ENCODE peak calls at places on chromosomes 3 and 15, in six cellular contexts. L is mammary epithelial cell, D is ovary, I is body of pancreas, E is DND-41, K is heart left ventricle. C is an unnamed sample.

GRCh38 chr15:92011611-92012367 is 158.3 kb downstream of the SLCO3A1 start:
- DNase-seq in D (no peak), L (peak; percentile 65), E (no peak), K (peak; percentile 66), I (no peak), C (no peak)

GRCh38 chr15:49988766-49989165 is 130.3 kb downstream of the ATP8B4 start:
- DNase-seq in I (no peak), D (no peak), K (no peak), E (no peak), L (no peak), C (no peak)

GRCh38 chr3:186281172-186281571 is 80.9 kb downstream of the DGKG start:
- DNase-seq in E (no peak), K (no peak), I (no peak), L (peak; percentile 39), D (no peak), C (no peak)

GRCh38 chr3:13063225-13063624 is 10.0 kb downstream of the IQSEC1 start:
- DNase-seq in E (no peak), D (no peak), L (no peak), K (no peak), I (no peak), C (no peak)

GRCh38 chr3:8576841-8577553 is 67.6 kb downstream of the SSUH2 start:
- DNase-seq in D (no peak), L (no peak), I (no peak), E (no peak), K (no peak), C (no peak)

GRCh38 chr3:55147856-55148720 is 220.2 kb upstream of the LRTM1 start:
- DNase-seq in L (no peak), E (no peak), D (no peak), K (no peak), I (no peak), C (no peak)

GRCh38 chr3:110727056-110727455 is 344.6 kb upstream of the NECTIN3 start:
- DNase-seq in K (no peak), D (no peak), L (no peak), I (no peak), E (no peak), C (no peak)

GRCh38 chr3:11499144-11499543 is 144.6 kb downstream of the VGLL4 start:
- DNase-seq in K (no peak), L (peak; percentile 87), D (no peak), I (no peak), E (no peak), C (no peak)

GRCh38 chr3:152638707-152639450 is 196.1 kb upstream of the P2RY1 start:
- DNase-seq in L (peak; percentile 78), D (peak; percentile 46), I (peak; percentile 25), K (no peak), E (no peak), C (peak; percentile 81)

GRCh38 chr3:186189492-186189891 is 80.6 kb upstream of the ETV5 start:
- DNase-seq in D (no peak), L (no peak), K (no peak), E (no peak), I (no peak), C (no peak)

GRCh38 chr15:35876762-35877161 is 330.8 kb upstream of the DPH6 start:
- DNase-seq in I (no peak), D (no peak), L (no peak), E (no peak), K (no peak), C (no peak)

GRCh38 chr15:25830844-25831443 is 32.2 kb downstream of the ATP10A start:
- DNase-seq in I (peak; percentile 33), E (no peak), D (no peak), L (no peak), K (no peak), C (peak; percentile 89)

GRCh38 chr3:63067999-63068645 is 192.9 kb upstream of the CADPS start:
- DNase-seq in E (peak; percentile 55), D (no peak), L (peak; percentile 25), I (peak; percentile 16), K (no peak), C (no peak)

GRCh38 chr15:70752142-70752754 is 11.1 kb downstream of the UACA start:
- DNase-seq in E (peak; percentile 26), D (no peak), K (no peak), I (no peak), L (no peak), C (no peak)

GRCh38 chr3:1375145-1375544 is 282.3 kb downstream of the CNTN6 start:
- DNase-seq in L (no peak), I (no peak), K (no peak), E (no peak), D (no peak), C (no peak)

GRCh38 chr3:107521466-107522059 is 1.2 kb upstream of the BBX start:
- DNase-seq in I (no peak), D (no peak), K (no peak), L (no peak), E (no peak), C (no peak)

GRCh38 chr3:40852712-40853111 is 328.0 kb downstream of the ZNF621 start:
- DNase-seq in I (no peak), E (no peak), D (no peak), L (no peak), K (no peak), C (no peak)

GRCh38 chr15:49742381-49742780 is 121.5 kb downstream of the DTWD1 start:
- DNase-seq in I (no peak), E (no peak), D (no peak), K (no peak), L (no peak), C (no peak)

GRCh38 chr3:197811343-197811742 is 20.3 kb downstream of the LRCH3 start:
- DNase-seq in D (no peak), E (no peak), L (peak; percentile 86), K (no peak), I (no peak), C (peak; percentile 75)

GRCh38 chr3:71991051-71991450 is 206.1 kb upstream of the PROK2 start:
- DNase-seq in D (no peak), E (no peak), K (no peak), I (no peak), L (no peak), C (no peak)

GRCh38 chr3:177694951-177695350 is 497.7 kb upstream of the TBL1XR1 start:
- DNase-seq in E (no peak), L (no peak), D (no peak), I (no peak), K (no peak), C (no peak)

GRCh38 chr3:42590989-42591756 is 513 bp downstream of the SS18L2 start:
- DNase-seq in I (no peak), D (no peak), E (no peak), L (no peak), K (no peak), C (peak; percentile 70)

GRCh38 chr3:152684279-152684678 is 150.7 kb upstream of the P2RY1 start:
- DNase-seq in D (no peak), I (no peak), L (no peak), E (no peak), K (no peak), C (no peak)

GRCh38 chr15:57865294-57865693 is 158.8 kb downstream of the POLR2M start:
- DNase-seq in E (no peak), D (no peak), K (no peak), L (no peak), I (no peak), C (no peak)

GRCh38 chr3:32340639-32341365 is 50.9 kb upstream of the CMTM7 start:
- DNase-seq in E (no peak), D (no peak), I (no peak), K (no peak), L (no peak), C (no peak)

GRCh38 chr3:98788651-98789050 is 25.5 kb downstream of the ST3GAL6 start:
- DNase-seq in K (no peak), I (no peak), L (no peak), D (no peak), E (no peak), C (no peak)

GRCh38 chr3:31132132-31132769 is 237.8 kb upstream of the GADL1 start:
- DNase-seq in I (no peak), D (no peak), K (no peak), L (peak; percentile 42), E (no peak), C (no peak)

GRCh38 chr3:122416966-122417365 is 1.1 kb upstream of the WDR5B start:
- DNase-seq in K (no peak), E (no peak), D (no peak), L (no peak), I (peak; percentile 25), C (no peak)

GRCh38 chr15:74396146-74396438 is 28.6 kb upstream of the CYP11A1 start:
- DNase-seq in E (no peak), I (no peak), K (no peak), D (no peak), L (no peak), C (no peak)
- H3K36me3 ChIP-seq in E (no peaks in the 10 kb centered on the region), I (no peaks in the 10 kb centered on the region), K (no peaks in the 10 kb centered on the region), D (no peaks in the 10 kb centered on the region), L (no peaks in the 10 kb centered on the region), C (no peaks in the 10 kb centered on the region)

DNA sequence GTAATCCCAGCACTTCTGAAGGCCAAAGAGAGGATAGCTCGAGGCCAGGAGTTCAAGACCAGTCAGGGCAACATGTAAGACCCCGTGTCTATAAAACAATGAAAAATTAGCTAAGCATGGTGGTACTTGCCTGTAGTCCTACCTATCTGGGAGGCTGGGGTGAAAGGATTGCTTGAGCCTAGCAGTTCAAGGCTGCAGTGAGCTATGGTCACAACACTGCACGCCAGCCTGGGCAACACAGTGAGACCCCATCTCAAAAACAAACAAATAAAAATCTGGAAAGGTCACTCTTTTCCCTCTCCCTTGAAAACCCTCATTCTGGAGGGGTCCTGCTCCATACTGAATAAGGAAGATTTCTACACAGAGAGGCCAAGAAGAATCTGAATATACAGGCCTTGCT is 43.5 kb upstream of the ZNF280D start:
- DNase-seq in L (no peak), D (no peak), E (no peak), I (no peak), K (no peak), C (no peak)
- H3K4me1 ChIP-seq in L (no peaks in the 10 kb centered on the region), D (peaks cover 2% of the 10 kb centered on the region), E (peaks cover 31% of the 10 kb centered on the region), I (peaks cover 8% of the 10 kb centered on the region), K (no peaks in the 10 kb centered on the region), C (no peaks in the 10 kb centered on the region)

DNA sequence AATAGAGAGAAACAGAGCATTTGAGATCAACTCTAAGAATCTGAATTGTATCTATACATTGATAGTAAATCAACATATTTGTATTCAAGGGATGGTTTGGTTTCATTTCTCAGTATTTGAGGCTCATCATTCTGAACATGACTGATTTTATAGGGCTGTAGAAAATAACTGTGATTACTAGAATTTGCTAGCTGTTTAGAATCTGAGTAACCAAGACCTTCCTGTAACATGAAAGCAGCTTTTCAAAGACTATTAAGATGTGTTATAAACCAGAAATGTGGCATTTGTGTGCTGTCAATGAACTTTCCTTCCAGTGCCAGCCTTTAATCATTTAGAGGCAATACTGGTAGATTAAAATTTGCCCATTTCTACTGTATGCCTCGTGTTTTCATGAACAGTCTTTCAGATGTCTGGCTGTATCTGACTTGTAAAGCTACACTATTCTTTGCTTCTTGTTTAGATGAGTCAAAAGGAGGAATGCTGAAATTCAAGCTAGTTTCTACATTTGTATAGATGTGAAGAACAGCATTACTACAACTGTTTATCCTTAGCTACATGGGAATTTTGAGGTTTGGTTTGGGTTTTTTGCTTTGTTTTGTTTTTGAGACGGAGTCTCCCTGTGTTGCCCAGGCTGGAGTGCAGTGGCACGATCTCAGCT is 137.3 kb upstream of the BHLHE40 start:
- DNase-seq in I (no peak), L (peak; percentile 34), D (no peak), E (no peak), K (no peak), C (no peak)
- H3K36me3 ChIP-seq in I (no peaks in the 10 kb centered on the region), L (no peaks in the 10 kb centered on the region), D (no peaks in the 10 kb centered on the region), E (peaks cover 6% of the 10 kb centered on the region), K (peaks cover 10% of the 10 kb centered on the region), C (no peaks in the 10 kb centered on the region)

DNA sequence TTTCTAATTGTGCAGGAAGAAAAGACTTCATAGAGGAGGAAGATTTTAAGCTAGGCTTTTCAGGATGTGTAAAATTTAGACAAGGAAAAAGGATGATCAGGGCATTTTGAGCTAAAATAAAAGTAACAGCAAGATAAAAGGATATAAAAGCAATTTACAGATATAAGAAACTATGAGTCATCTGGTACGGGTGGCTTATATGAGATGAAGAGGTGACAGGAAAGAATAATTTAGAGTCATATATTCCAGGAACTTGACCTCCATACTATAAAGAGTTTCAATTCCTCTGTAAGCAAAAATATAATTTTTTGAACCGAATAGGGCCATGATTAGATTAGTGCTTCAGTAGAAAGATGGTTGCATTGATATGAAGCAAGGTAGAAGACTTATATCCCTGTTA is 273.7 kb downstream of the RBMS3 start:
- DNase-seq in D (no peak), L (no peak), I (no peak), K (no peak), E (no peak), C (no peak)
- H3K4me1 ChIP-seq in D (peaks cover 13% of the 10 kb centered on the region), L (no peaks in the 10 kb centered on the region), I (no peaks in the 10 kb centered on the region), K (peaks cover 42% of the 10 kb centered on the region), E (no peaks in the 10 kb centered on the region), C (peaks cover 26% of the 10 kb centered on the region)

C was measured in sigmoid colon.